ENCODE peak calls at places on chromosomes 1 and 21, in four cellular contexts. Q is iris pigment epithelial cell, A is GM13977, S is EH. P is an unnamed sample.

GRCh38 chr1:62433861-62434611 is 2.8 kb upstream of the USP1 start:
- DNase-seq in A (no peak), Q (no peak), S (no peak), P (no peak)

GRCh38 chr1:66365628-66366027 is 168.3 kb upstream of the SGIP1 start:
- DNase-seq in S (peak; percentile 55), A (no peak), Q (no peak), P (peak; percentile 73)

GRCh38 chr21:45499201-45499750 is 43.0 kb downstream of the SLC19A1 start:
- DNase-seq in Q (no peak), S (no peak), A (no peak), P (no peak)

GRCh38 chr1:55262822-55263221 is 47.7 kb upstream of the USP24 start:
- DNase-seq in A (no peak), Q (peak; percentile 91), S (peak; percentile 76), P (peak; percentile 68)

GRCh38 chr1:180482425-180483275 is 19.7 kb downstream of the ACBD6 start:
- DNase-seq in S (peak; percentile 57), A (peak; percentile 38), Q (peak; percentile 66), P (peak; percentile 52)

GRCh38 chr1:88029142-88029541 is 654.9 kb upstream of the PKN2 start:
- DNase-seq in A (no peak), Q (no peak), S (no peak), P (peak; percentile 15)

GRCh38 chr1:204751480-204751879 is 65.9 kb upstream of the LRRN2 start:
- DNase-seq in A (no peak), S (no peak), Q (no peak), P (no peak)

GRCh38 chr1:228225740-228226139 is 17.9 kb downstream of the OBSCN start:
- DNase-seq in A (no peak), Q (no peak), S (no peak), P (no peak)

GRCh38 chr1:47215713-47216112 is 16.3 kb downstream of the TAL1 start:
- DNase-seq in Q (no peak), S (no peak), A (no peak), P (no peak)

GRCh38 chr1:55318111-55318817 is 103.1 kb upstream of the USP24 start:
- DNase-seq in A (no peak), Q (peak; percentile 56), S (peak; percentile 44), P (no peak)

GRCh38 chr1:184242507-184242943 is 144.3 kb upstream of the C1orf21 start:
- DNase-seq in A (no peak), S (peak; percentile 71), Q (peak; percentile 86), P (peak; percentile 92)

GRCh38 chr21:42471716-42472330 is 24.2 kb downstream of the RSPH1 start:
- DNase-seq in S (no peak), A (no peak), Q (no peak), P (no peak)

GRCh38 chr1:233725423-233725822 is 111.5 kb downstream of the KCNK1 start:
- DNase-seq in S (no peak), Q (no peak), A (no peak), P (no peak)

GRCh38 chr1:153357076-153357852 is 390 bp upstream of the S100A9 start:
- DNase-seq in Q (no peak), A (no peak), S (no peak), P (no peak)

GRCh38 chr1:218496561-218496960 is 151.4 kb downstream of the TGFB2 start:
- DNase-seq in A (no peak), Q (peak; percentile 100), S (peak; percentile 100), P (peak; percentile 100)

GRCh38 chr1:39683591-39684312 is 7.5 kb downstream of the HPCAL4 start:
- DNase-seq in Q (no peak), S (no peak), A (no peak), P (no peak)

GRCh38 chr1:63537940-63538339 is 14.6 kb downstream of the EFCAB7 start:
- DNase-seq in A (no peak), Q (peak; percentile 14), S (peak; percentile 9), P (peak; percentile 13)

GRCh38 chr1:14851775-14852174 is 253.3 kb downstream of the KAZN start:
- DNase-seq in Q (no peak), S (no peak), A (no peak), P (no peak)

GRCh38 chr21:42118121-42118795 is 47.1 kb downstream of the UMODL1 start:
- DNase-seq in S (no peak), Q (no peak), A (no peak), P (no peak)

GRCh38 chr1:1031659-1032245 is 11.8 kb downstream of the AGRN start:
- DNase-seq in Q (no peak), S (no peak), A (no peak), P (no peak)

GRCh38 chr1:22609291-22609690 is 27.1 kb upstream of the C1QA start:
- DNase-seq in S (no peak), Q (no peak), A (no peak), P (no peak)

GRCh38 chr1:226717256-226717909 is 21.7 kb downstream of the ITPKB start:
- DNase-seq in Q (no peak), S (no peak), A (no peak), P (peak; percentile 23)

GRCh38 chr1:155077758-155078495 is 710 bp upstream of the EFNA3 start:
- DNase-seq in Q (no peak), S (no peak), A (no peak), P (no peak)

GRCh38 chr1:211279340-211279739 is 20.2 kb downstream of the RCOR3 start:
- DNase-seq in A (no peak), S (no peak), Q (no peak), P (no peak)

GRCh38 chr1:167881069-167881468 is 32.9 kb downstream of the ADCY10 start:
- DNase-seq in S (peak; percentile 27), A (no peak), Q (peak; percentile 62), P (peak; percentile 71)

GRCh38 chr1:67773462-67773861 is 59.8 kb downstream of the GNG12 start:
- DNase-seq in A (no peak), S (peak; percentile 56), Q (peak; percentile 72), P (peak; percentile 65)

GRCh38 chr1:80535446-80535845 is 1265.3 kb upstream of the ADGRL2 start:
- DNase-seq in S (no peak), A (no peak), Q (no peak), P (no peak)

GRCh38 chr1:247437551-247438535 is 20.1 kb downstream of the OR2B11 start:
- DNase-seq in S (no peak), A (no peak), Q (no peak), P (no peak)

GRCh38 chr1:211476200-211476849 is 15.6 kb downstream of the RD3 start:
- DNase-seq in S (peak; percentile 70), A (peak; percentile 82), Q (peak; percentile 69), P (peak; percentile 62)

GRCh38 chr1:226722240-226722900 is 16.7 kb downstream of the ITPKB start:
- DNase-seq in A (no peak), S (no peak), Q (no peak), P (no peak)

GRCh38 chr1:75615664-75616435 is 4.9 kb upstream of the SLC44A5 start:
- DNase-seq in A (peak; percentile 62), S (peak; percentile 45), Q (peak; percentile 52), P (peak; percentile 19)

GRCh38 chr1:8343464-8344001 is 25.6 kb downstream of the SLC45A1 start:
- DNase-seq in A (no peak), Q (peak; percentile 97), S (peak; percentile 98), P (peak; percentile 95)

GRCh38 chr1:78171736-78172590 is 126.2 kb downstream of the GIPC2 start:
- DNase-seq in Q (peak; percentile 81), S (peak; percentile 81), A (no peak), P (peak; percentile 80)

GRCh38 chr21:38505654-38506523 is 7.6 kb upstream of the ERG start:
- DNase-seq in A (peak; percentile 32), Q (peak; percentile 81), S (peak; percentile 77), P (peak; percentile 61)

GRCh38 chr1:209688746-209689234 is 13.6 kb downstream of the G0S2 start:
- DNase-seq in Q (peak; percentile 31), S (peak; percentile 88), A (no peak), P (peak; percentile 82)

GRCh38 chr21:24781146-24781545 is 826.1 kb downstream of the MRPL39 start:
- DNase-seq in Q (no peak), A (no peak), S (no peak), P (no peak)

GRCh38 chr1:32272557-32273388 is 19.1 kb upstream of the HDAC1 start:
- DNase-seq in S (no peak), Q (no peak), A (no peak), P (no peak)

GRCh38 chr1:3217096-3217724 is 148.2 kb downstream of the PRDM16 start:
- DNase-seq in Q (no peak), A (no peak), S (no peak), P (no peak)

P was measured in amniotic epithelial cell.